ENCODE peak calls at places on chromosomes 12 and 14, in eight cellular contexts. P is heart left ventricle; C is fibroblast of the aortic adventitia; B is stimulated activated CD8-positive, alpha-beta memory T cell treated with anti-CD3 and anti-CD28 coated beads, Interleukin-15, amount 100 ng/mL, for 4 hours; H is endodermal cell; T is anterior cingulate cortex; Q is GDM1; I is NCI-H1105. F is an unnamed sample.

GRCh38 chr12:107992870-107993451 is 136.1 kb upstream of the WSCD2 start:
- DNase-seq in I (peak), P (no peak), C (peak), T (no peak), Q (peak), H (peak), B (no peak), F (peak)

GRCh38 chr12:110508071-110508586 is 6.0 kb downstream of the RAD9B start:
- DNase-seq in T (no peak), C (no peak), B (no peak), Q (no peak), I (no peak), P (no peak), H (no peak), F (no peak)

GRCh38 chr12:103043531-103044445 is 86.3 kb downstream of the ASCL1 start:
- DNase-seq in I (no peak), P (no peak), C (no peak), T (no peak), H (no peak), B (no peak), Q (no peak), F (no peak)

GRCh38 chr12:110971189-110971920 is 51.0 kb upstream of the MYL2 start:
- DNase-seq in Q (no peak), H (peak), I (no peak), B (no peak), T (no peak), P (no peak), C (no peak), F (no peak)

GRCh38 chr14:94001501-94002396 is 4.6 kb downstream of the CCDC197 start:
- DNase-seq in P (peak), H (peak), I (peak), Q (peak), B (peak), T (peak), C (peak), F (peak)

GRCh38 chr12:88662093-88662492 is 81.8 kb upstream of the KITLG start:
- DNase-seq in H (no peak), I (no peak), T (no peak), C (no peak), P (no peak), Q (no peak), B (no peak), F (no peak)

GRCh38 chr14:95713596-95714371 is at the start of gene TCL1A:
- DNase-seq in H (peak), B (no peak), T (no peak), C (no peak), P (no peak), I (no peak), Q (no peak), F (no peak)

GRCh38 chr12:6569786-6570185 is 1.7 kb upstream of the NOP2 start:
- DNase-seq in H (no peak), T (no peak), P (no peak), Q (no peak), I (no peak), C (no peak), B (no peak), F (no peak)

GRCh38 chr14:74569826-74570591 is 42.0 kb downstream of the LTBP2 start:
- DNase-seq in T (peak), C (peak), Q (no peak), B (no peak), I (no peak), P (no peak), H (no peak), F (no peak)

GRCh38 chr12:49917126-49917787 is 13.6 kb upstream of the FAIM2 start:
- DNase-seq in H (peak), B (no peak), I (no peak), T (no peak), P (no peak), C (no peak), Q (no peak), F (no peak)

GRCh38 chr14:100688598-100689499 is 37.8 kb upstream of the DLK1 start:
- DNase-seq in Q (no peak), I (no peak), B (no peak), C (peak), P (no peak), T (no peak), H (no peak), F (peak)

GRCh38 chr12:105982022-105982421 is 156.7 kb downstream of the NUAK1 start:
- DNase-seq in I (peak), T (no peak), Q (no peak), H (no peak), C (no peak), B (no peak), P (peak), F (no peak)

GRCh38 chr14:78367355-78367754 is 197.2 kb downstream of the NRXN3 start:
- DNase-seq in C (no peak), B (no peak), T (no peak), H (no peak), Q (no peak), I (no peak), P (no peak), F (no peak)

GRCh38 chr12:120012067-120012621 is 23.1 kb downstream of the BICDL1 start:
- DNase-seq in I (no peak), H (peak), Q (no peak), C (no peak), T (peak), P (no peak), B (peak), F (no peak)

GRCh38 chr12:91109148-91109564 is 2.1 kb downstream of the LUM start:
- DNase-seq in H (peak), T (no peak), B (no peak), C (peak), Q (peak), P (peak), I (no peak), F (peak)

GRCh38 chr12:26872623-26873022 is 39.6 kb upstream of the ITPR2 start:
- DNase-seq in C (no peak), H (no peak), Q (no peak), P (no peak), I (peak), B (no peak), T (no peak), F (no peak)

GRCh38 chr12:45637706-45638105 is 91.8 kb upstream of the ARID2 start:
- DNase-seq in Q (no peak), P (no peak), B (no peak), T (no peak), C (peak), H (no peak), I (no peak), F (no peak)

GRCh38 chr12:4153343-4153892 is 120.1 kb upstream of the CCND2 start:
- DNase-seq in C (no peak), P (peak), H (peak), I (no peak), B (peak), T (no peak), Q (no peak), F (peak)

GRCh38 chr12:96015672-96016071 is 19.5 kb upstream of the HAL start:
- DNase-seq in I (no peak), B (no peak), C (peak), H (peak), P (no peak), Q (no peak), T (no peak), F (peak)

GRCh38 chr14:68616255-68616902 is 176.5 kb downstream of the ZFP36L1 start:
- DNase-seq in H (no peak), I (no peak), T (no peak), Q (no peak), B (no peak), P (no peak), C (peak), F (peak)

GRCh38 chr14:92465353-92466067 is 48.1 kb upstream of the RIN3 start:
- DNase-seq in C (no peak), B (no peak), Q (no peak), I (no peak), T (no peak), H (peak), P (no peak), F (no peak)

GRCh38 chr12:2194060-2194459 is 141.3 kb downstream of the CACNA1C start:
- DNase-seq in B (no peak), I (no peak), C (no peak), Q (peak), P (no peak), H (peak), T (no peak), F (no peak)

GRCh38 chr12:46487567-46488131 is 115.1 kb upstream of the SLC38A2 start:
- DNase-seq in T (no peak), C (no peak), Q (peak), I (no peak), P (no peak), B (no peak), H (no peak), F (peak)

GRCh38 chr12:14775652-14776020 is 27.6 kb downstream of the WBP11 start:
- DNase-seq in B (no peak), H (no peak), T (no peak), I (no peak), P (no peak), Q (no peak), C (no peak), F (peak)

GRCh38 chr14:68244272-68244975 is 424.8 kb downstream of the RAD51B start:
- DNase-seq in H (no peak), B (no peak), C (peak), Q (no peak), I (no peak), P (no peak), T (no peak), F (no peak)

GRCh38 chr12:13744566-13744965 is 236.8 kb downstream of the GRIN2B start:
- DNase-seq in H (no peak), B (no peak), P (no peak), T (peak), C (no peak), I (no peak), Q (no peak), F (no peak)

F was measured in Kasumi-1.